ENCODE peak calls at places on chromosome 5, in eight cellular contexts. P, I, F, Z, X, C, D and K are unnamed samples. For H3K36me3, the result is how much of the 10 kb centered on the place peaks cover.

GRCh38 chr5:137310051-137310730 is 188.9 kb downstream of the SPOCK1 start:
- DNase-seq in P (no peak), I (no peak), F (no peak), Z (no peak), X (no peak), C (peak), D (peak), K (no peak)

GRCh38 chr5:136780518-136780917 is 415.2 kb upstream of the TRPC7 start:
- DNase-seq in P (no peak), I (no peak), F (no peak), Z (no peak), X (no peak), C (no peak), D (no peak), K (no peak)

GRCh38 chr5:56095579-56096102 is 100.9 kb upstream of the IL6ST start:
- DNase-seq in P (no peak), I (no peak), F (no peak), Z (no peak), X (no peak), C (no peak), D (no peak), K (no peak)

GRCh38 chr5:177568326-177568725 is 14.0 kb upstream of the FAM193B start:
- DNase-seq in P (no peak), I (no peak), F (no peak), Z (no peak), X (no peak), C (no peak), D (no peak), K (no peak)

GRCh38 chr5:53882637-53883036 is 322.2 kb downstream of the NDUFS4 start:
- DNase-seq in P (no peak), I (no peak), F (no peak), Z (no peak), X (no peak), C (peak), D (peak), K (no peak)

GRCh38 chr5:66554211-66554610 is 42.0 kb upstream of the MAST4 start:
- DNase-seq in P (no peak), I (no peak), F (no peak), Z (no peak), X (no peak), C (peak), D (peak), K (no peak)

GRCh38 chr5:177604116-177604521 is 4.2 kb downstream of the B4GALT7 start:
- DNase-seq in P (no peak), I (no peak), F (no peak), Z (no peak), X (no peak), C (no peak), D (no peak), K (no peak)

GRCh38 chr5:123209163-123210013 is 120.3 kb downstream of the PRDM6 start:
- DNase-seq in P (no peak), I (no peak), F (no peak), Z (no peak), X (no peak), C (peak), D (peak), K (no peak)

GRCh38 chr5:136028782-136029742 is at the start of gene TGFBI:
- DNase-seq in P (peak), I (no peak), F (peak), Z (peak), X (no peak), C (no peak), D (peak), K (peak)

GRCh38 chr5:178072749-178073148 is 40.6 kb upstream of the N4BP3 start:
- DNase-seq in P (no peak), I (no peak), F (no peak), Z (no peak), X (no peak), C (no peak), D (no peak), K (no peak)

GRCh38 chr5:53262348-53262970 is 152.9 kb upstream of the MOCS2 start:
- DNase-seq in P (peak), I (no peak), F (no peak), Z (no peak), X (no peak), C (peak), D (peak), K (no peak)

GRCh38 chr5:122229551-122229950 is 82.5 kb upstream of the SNCAIP start:
- DNase-seq in P (no peak), I (no peak), F (no peak), Z (no peak), X (no peak), C (no peak), D (no peak), K (no peak)

GRCh38 chr5:53035868-53036381 is 46.8 kb downstream of the ITGA2 start:
- DNase-seq in P (no peak), I (no peak), F (no peak), Z (no peak), X (no peak), C (peak), D (peak), K (no peak)

GRCh38 chr5:16889203-16889971 is 46.7 kb downstream of the MYO10 start:
- DNase-seq in P (no peak), I (no peak), F (no peak), Z (no peak), X (no peak), C (peak), D (peak), K (no peak)

GRCh38 chr5:41270423-41271251 is 57.3 kb upstream of the C6 start:
- DNase-seq in P (peak), I (no peak), F (peak), Z (peak), X (no peak), C (peak), D (peak), K (peak)

GRCh38 chr5:88680253-88681132 is 202.5 kb downstream of the MEF2C start:
- DNase-seq in P (peak), I (peak), F (peak), Z (peak), X (no peak), C (no peak), D (peak), K (no peak)

DNA sequence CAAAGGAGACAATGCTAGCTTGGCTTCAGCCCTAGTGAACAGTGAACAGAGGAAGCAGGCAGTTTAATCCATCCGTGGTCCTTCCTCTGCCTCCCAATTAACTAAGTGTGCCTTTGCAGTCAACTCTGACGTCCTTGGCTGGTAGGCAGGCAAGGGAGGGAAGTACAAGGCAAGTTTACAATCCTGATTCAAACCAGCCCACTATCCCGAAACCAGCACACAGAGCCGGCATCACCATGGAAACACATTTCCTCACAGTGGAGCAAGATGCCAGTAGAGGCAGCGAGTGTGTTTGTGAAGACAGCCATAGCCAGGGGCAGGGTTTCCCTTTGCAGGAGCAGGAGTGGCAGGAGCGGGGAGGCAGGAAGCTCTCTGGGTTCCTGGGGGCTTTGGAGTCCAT is 73.9 kb downstream of the GOLPH3 start:
- DNase-seq in P (no peak), I (no peak), F (no peak), Z (no peak), X (no peak), C (no peak), D (peak), K (peak)
- H3K36me3 ChIP-seq in P (under half), I (under half), F (under half), Z (under half), X (under half), C (under half), D (half or more), K (under half)

GRCh38 chr5:144880513-144880912 is 709.8 kb downstream of the KCTD16 start:
- DNase-seq in P (no peak), I (no peak), F (no peak), Z (no peak), X (no peak), C (no peak), D (no peak), K (no peak)

GRCh38 chr5:144886668-144887067 is 716.0 kb downstream of the KCTD16 start:
- DNase-seq in P (no peak), I (no peak), F (no peak), Z (no peak), X (no peak), C (no peak), D (no peak), K (no peak)

GRCh38 chr5:144876990-144877389 is 706.3 kb downstream of the KCTD16 start:
- DNase-seq in P (no peak), I (no peak), F (no peak), Z (no peak), X (no peak), C (no peak), D (no peak), K (no peak)

GRCh38 chr5:144882739-144883283 is 712.1 kb downstream of the KCTD16 start:
- DNase-seq in P (no peak), I (no peak), F (no peak), Z (no peak), X (no peak), C (no peak), D (no peak), K (no peak)
- H3K36me3 ChIP-seq in P (under half), I (under half), F (under half), Z (under half), X (under half), C (under half), D (under half), K (under half)

GRCh38 chr5:141532726-141533125 is 43.8 kb downstream of the PCDHGC5 start:
- DNase-seq in P (no peak), I (no peak), F (no peak), Z (no peak), X (no peak), C (no peak), D (no peak), K (no peak)

GRCh38 chr5:141528401-141528984 is 39.6 kb downstream of the PCDHGC5 start:
- DNase-seq in P (no peak), I (no peak), F (peak), Z (no peak), X (no peak), C (no peak), D (peak), K (peak)

GRCh38 chr5:141529873-141530272 is 41.0 kb downstream of the PCDHGC5 start:
- DNase-seq in P (no peak), I (no peak), F (no peak), Z (no peak), X (no peak), C (no peak), D (no peak), K (no peak)

GRCh38 chr5:141525659-141526058 is 36.8 kb downstream of the PCDHGC5 start:
- DNase-seq in P (no peak), I (no peak), F (no peak), Z (no peak), X (no peak), C (no peak), D (peak), K (no peak)

DNA sequence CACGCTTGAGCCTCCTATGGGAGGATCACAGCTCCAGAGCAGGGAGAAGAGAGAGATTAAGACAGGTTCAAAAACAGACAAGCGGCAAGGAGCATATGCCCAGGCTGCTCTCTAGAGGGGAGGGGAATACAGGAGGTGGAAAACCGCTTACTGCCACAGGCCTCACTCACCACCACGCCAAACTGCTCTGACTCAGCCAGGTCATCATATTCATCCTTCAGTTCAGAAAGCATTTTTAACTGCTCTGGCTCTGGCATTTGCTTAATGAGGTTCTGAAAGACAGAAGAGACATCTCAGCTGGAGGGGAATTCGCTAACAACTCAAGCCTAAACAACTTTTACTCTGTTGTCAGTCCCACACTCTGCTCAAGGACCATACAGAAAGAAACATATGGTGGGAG is 40.1 kb downstream of the PCDHGC5 start:
- DNase-seq in P (no peak), I (no peak), F (peak), Z (no peak), X (no peak), C (peak), D (peak), K (no peak)
- H3K36me3 ChIP-seq in P (under half), I (half or more), F (under half), Z (half or more), X (under half), C (under half), D (under half), K (under half)

DNA sequence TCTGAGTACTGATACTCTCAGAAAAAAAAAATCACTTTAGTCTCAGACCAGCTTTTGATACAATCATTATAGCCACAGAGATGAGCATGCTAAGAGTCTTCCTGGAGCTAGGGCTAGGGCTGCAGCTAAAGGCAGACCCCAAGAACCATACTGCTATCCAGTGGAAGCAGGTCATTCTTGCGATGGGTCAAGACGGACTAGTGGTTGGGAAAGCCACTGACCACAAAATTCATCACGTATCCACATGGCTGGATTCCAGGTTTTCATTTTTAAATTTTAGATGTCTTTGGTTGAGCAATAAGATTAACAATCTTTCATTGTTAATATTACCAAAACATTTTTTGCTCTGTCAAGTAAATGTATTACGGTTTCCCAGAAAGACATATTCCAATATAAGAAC is 598.1 kb downstream of the DNAH5 start:
- DNase-seq in P (no peak), I (no peak), F (no peak), Z (no peak), X (no peak), C (no peak), D (no peak), K (no peak)
- H3K36me3 ChIP-seq in P (under half), I (under half), F (under half), Z (under half), X (under half), C (under half), D (under half), K (under half)

GRCh38 chr5:126812199-126812570 is 35.2 kb downstream of the LMNB1 start:
- DNase-seq in P (no peak), I (no peak), F (no peak), Z (no peak), X (no peak), C (no peak), D (no peak), K (no peak)
- H3K36me3 ChIP-seq in P (under half), I (under half), F (under half), Z (under half), X (under half), C (under half), D (under half), K (under half)

GRCh38 chr5:151123897-151124751 is 33.5 kb downstream of the ANXA6 start:
- DNase-seq in P (no peak), I (no peak), F (peak), Z (no peak), X (peak), C (peak), D (peak), K (peak)

GRCh38 chr5:151118898-151119600 is 38.2 kb upstream of the TNIP1 start:
- DNase-seq in P (no peak), I (no peak), F (no peak), Z (no peak), X (no peak), C (no peak), D (no peak), K (no peak)

GRCh38 chr5:151121095-151121494 is 36.5 kb downstream of the ANXA6 start:
- DNase-seq in P (no peak), I (no peak), F (no peak), Z (no peak), X (no peak), C (no peak), D (no peak), K (no peak)

GRCh38 chr5:151122828-151123227 is 34.8 kb downstream of the ANXA6 start:
- DNase-seq in P (no peak), I (no peak), F (no peak), Z (no peak), X (no peak), C (no peak), D (no peak), K (no peak)

GRCh38 chr5:151121652-151122051 is 35.9 kb downstream of the ANXA6 start:
- DNase-seq in P (no peak), I (no peak), F (no peak), Z (no peak), X (no peak), C (no peak), D (no peak), K (no peak)
- H3K36me3 ChIP-seq in P (half or more), I (half or more), F (half or more), Z (half or more), X (under half), C (half or more), D (under half), K (half or more)

DNA sequence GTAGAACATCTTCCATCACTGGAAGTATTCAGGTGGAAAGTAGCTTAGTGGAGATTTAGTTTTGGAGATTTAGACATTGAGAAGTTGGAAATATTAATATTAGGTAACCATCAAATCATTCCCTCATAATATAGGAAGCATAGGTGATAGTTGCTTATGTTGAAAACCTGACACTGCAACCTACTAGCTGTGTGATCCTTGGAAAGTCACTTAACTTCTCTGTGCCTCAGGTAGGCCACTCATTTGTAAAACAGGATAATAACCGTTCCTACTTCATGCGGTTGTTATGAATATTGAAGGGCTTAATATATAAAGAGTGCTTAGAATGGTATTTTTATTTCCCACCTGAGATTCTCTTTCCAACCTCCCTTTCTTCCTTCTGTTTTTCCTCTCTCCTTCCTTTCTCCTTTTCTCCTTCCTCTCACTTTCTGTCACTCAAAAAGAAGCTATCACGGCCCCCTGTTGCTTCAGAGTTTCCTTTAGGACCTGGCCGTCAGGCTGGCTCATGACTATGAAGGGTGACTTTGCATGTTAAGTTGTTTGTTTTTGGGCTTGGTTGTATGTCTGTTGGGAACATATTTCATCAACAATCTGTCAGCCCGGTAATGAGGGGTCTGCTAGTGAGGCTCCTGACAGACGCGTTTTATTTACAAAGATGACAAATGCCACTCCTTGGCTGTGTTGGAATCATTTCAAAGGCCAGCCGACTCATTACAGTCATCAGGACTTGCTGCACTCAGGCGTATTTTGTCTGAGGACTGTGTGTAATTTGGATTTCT is 31.0 kb downstream of the DOCK2 start:
- DNase-seq in P (no peak), I (no peak), F (no peak), Z (no peak), X (no peak), C (no peak), D (peak), K (no peak)
- H3K36me3 ChIP-seq in P (under half), I (under half), F (under half), Z (under half), X (under half), C (under half), D (under half), K (under half)

GRCh38 chr5:96753848-96754247 is 53.9 kb downstream of the ERAP1 start:
- DNase-seq in P (no peak), I (no peak), F (no peak), Z (no peak), X (no peak), C (no peak), D (peak), K (no peak)

GRCh38 chr5:96753017-96753397 is 54.7 kb downstream of the ERAP1 start:
- DNase-seq in P (no peak), I (no peak), F (no peak), Z (no peak), X (no peak), C (no peak), D (no peak), K (no peak)

GRCh38 chr5:96752341-96753016 is 55.3 kb downstream of the ERAP1 start:
- DNase-seq in P (peak), I (no peak), F (no peak), Z (peak), X (no peak), C (peak), D (peak), K (no peak)

GRCh38 chr5:96758621-96759020 is 49.1 kb downstream of the ERAP1 start:
- DNase-seq in P (no peak), I (no peak), F (no peak), Z (no peak), X (no peak), C (peak), D (peak), K (no peak)

DNA sequence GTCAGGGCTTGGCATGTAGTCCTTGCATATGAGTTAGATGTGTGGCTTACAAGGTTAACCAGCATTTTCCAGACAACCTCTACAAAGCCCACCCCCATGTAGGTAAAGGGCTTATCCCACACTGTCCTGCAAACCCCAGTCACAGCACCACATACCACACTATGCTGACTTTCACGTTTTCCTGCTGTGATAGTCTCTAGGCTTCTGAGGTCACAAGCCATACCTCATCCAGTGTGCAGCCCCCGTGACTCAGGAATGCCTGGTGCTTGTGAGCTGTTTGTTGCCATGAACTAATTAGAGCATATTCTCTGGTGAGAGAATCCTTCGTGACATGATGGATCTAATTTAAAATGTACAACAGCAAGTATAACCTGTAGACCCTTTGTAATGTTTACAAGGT is 50.8 kb downstream of the ERAP1 start:
- DNase-seq in P (no peak), I (no peak), F (no peak), Z (no peak), X (no peak), C (no peak), D (peak), K (no peak)
- H3K36me3 ChIP-seq in P (under half), I (under half), F (half or more), Z (half or more), X (under half), C (half or more), D (half or more), K (half or more)

GRCh38 chr5:24475101-24475500 is 169.7 kb downstream of the CDH10 start:
- DNase-seq in P (no peak), I (no peak), F (no peak), Z (no peak), X (no peak), C (no peak), D (no peak), K (no peak)
- H3K36me3 ChIP-seq in P (under half), I (under half), F (under half), Z (under half), X (under half), C (under half), D (under half), K (under half)

DNA sequence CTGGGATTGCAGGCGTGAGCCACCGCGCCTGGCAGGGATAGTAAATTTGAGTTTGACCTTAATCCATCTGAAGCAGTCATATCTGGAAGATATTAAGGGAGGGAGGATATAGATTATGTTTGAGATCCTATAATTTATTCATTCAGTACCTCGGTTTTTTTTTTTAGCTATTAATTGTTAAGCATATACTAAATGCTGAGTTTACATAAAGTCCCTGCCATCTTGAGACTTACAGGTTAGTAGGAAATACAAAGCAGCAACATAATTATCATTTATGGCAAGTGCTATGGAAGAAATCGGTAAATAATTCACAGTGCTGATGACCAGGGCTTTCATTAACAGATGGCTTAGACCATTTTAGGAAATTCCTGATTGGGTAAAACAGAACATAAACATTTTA is 66.5 kb upstream of the FCHO2 start:
- DNase-seq in P (no peak), I (no peak), F (no peak), Z (no peak), X (no peak), C (no peak), D (no peak), K (no peak)
- H3K36me3 ChIP-seq in P (half or more), I (half or more), F (half or more), Z (half or more), X (under half), C (half or more), D (half or more), K (under half)